ENCODE peak calls at places on chromosomes 12 and 14, in four cellular contexts. D is GM23338, A is K562, C is HL-60. T is an unnamed sample. For H3K27me3, the result is how much of the 10 kb centered on the place peaks cover.

GRCh38 chr14:105039458-105040205 is 18.7 kb upstream of the CDCA4 start:
- DNase-seq in D (no peak), C (no peak), A (no peak), T (no peak)

GRCh38 chr14:23174266-23174665 is 9.2 kb downstream of the SLC7A8 start:
- DNase-seq in A (no peak), D (no peak), C (no peak), T (peak)

GRCh38 chr14:99672506-99673327 is 11.4 kb upstream of the CYP46A1 start:
- DNase-seq in C (peak), D (peak), A (peak), T (no peak)

GRCh38 chr14:21346532-21347135 is 37.2 kb downstream of the SUPT16H start:
- DNase-seq in C (no peak), D (no peak), A (no peak), T (no peak)

GRCh38 chr14:84591827-84592540 is 938.0 kb upstream of the FLRT2 start:
- DNase-seq in C (no peak), A (no peak), D (no peak), T (no peak)

GRCh38 chr12:65891987-65892481 is 67.8 kb downstream of the HMGA2 start:
- DNase-seq in D (no peak), A (no peak), C (no peak), T (peak)

GRCh38 chr12:25434493-25434892 is 118.6 kb downstream of the LMNTD1 start:
- DNase-seq in C (no peak), A (no peak), D (peak), T (no peak)

GRCh38 chr12:55771736-55772135 is 28.8 kb downstream of the GDF11 start:
- DNase-seq in C (no peak), A (no peak), D (no peak), T (no peak)

GRCh38 chr12:3662516-3662915 is 90.4 kb downstream of the CRACR2A start:
- DNase-seq in A (no peak), C (peak), D (no peak), T (peak)

GRCh38 chr12:3117144-3117581 is 40.0 kb downstream of the TSPAN9 start:
- DNase-seq in D (no peak), A (no peak), C (no peak), T (no peak)

GRCh38 chr12:32535260-32535999 is 136.1 kb downstream of the FGD4 start:
- DNase-seq in A (no peak), C (no peak), D (peak), T (peak)

GRCh38 chr14:51395361-51395849 is 155.4 kb downstream of the TMX1 start:
- DNase-seq in D (peak), A (no peak), C (no peak), T (peak)

DNA sequence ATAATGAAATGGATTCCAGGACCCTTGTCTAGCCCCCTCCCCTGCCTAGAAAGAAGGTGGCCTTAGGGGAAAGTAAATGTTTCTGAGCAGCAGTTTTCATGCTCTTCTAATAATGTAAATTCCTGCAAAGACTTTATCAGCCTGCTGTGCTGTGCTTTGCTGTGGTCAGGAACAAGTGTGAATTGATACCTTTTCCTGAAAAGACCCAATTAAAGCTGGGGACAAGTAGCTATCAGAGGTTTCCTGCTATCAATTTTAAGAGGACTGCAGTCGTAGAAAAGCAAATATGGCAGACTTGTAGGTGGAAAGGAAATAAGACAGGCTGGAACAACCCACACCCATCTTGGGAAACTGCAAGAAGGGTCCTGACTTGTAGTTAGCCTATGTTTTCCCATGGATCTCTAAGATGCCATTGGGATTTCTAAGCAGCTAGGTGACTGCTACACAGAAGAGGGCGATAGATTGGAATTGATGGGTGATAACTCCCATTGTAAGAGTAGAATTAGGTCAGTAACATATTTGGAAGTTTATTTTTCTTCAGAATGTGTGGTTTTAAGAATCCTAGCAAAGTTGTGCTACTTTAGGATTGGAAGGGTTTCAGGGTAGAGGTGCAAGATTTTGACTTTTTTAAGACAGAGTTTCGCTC is 3.1 kb downstream of the DYNLL1 start:
- DNase-seq in A (no peak), D (peak), C (no peak), T (peak)
- H3K4me3 ChIP-seq in A (no peak), D (no peak), C (no peak), T (no peak)

GRCh38 chr12:52681551-52682380 is 1.6 kb upstream of the KRT1 start:
- DNase-seq in A (no peak), C (no peak), D (no peak), T (no peak)

GRCh38 chr12:52680363-52680762 is at the start of gene KRT1:
- DNase-seq in A (no peak), C (no peak), D (no peak), T (no peak)

GRCh38 chr12:52682381-52682660 is 2.1 kb upstream of the KRT1 start:
- DNase-seq in C (no peak), A (no peak), D (no peak), T (peak)

GRCh38 chr12:52677671-52678070 is 2.5 kb downstream of the KRT1 start:
- DNase-seq in A (no peak), C (no peak), D (no peak), T (no peak)

DNA sequence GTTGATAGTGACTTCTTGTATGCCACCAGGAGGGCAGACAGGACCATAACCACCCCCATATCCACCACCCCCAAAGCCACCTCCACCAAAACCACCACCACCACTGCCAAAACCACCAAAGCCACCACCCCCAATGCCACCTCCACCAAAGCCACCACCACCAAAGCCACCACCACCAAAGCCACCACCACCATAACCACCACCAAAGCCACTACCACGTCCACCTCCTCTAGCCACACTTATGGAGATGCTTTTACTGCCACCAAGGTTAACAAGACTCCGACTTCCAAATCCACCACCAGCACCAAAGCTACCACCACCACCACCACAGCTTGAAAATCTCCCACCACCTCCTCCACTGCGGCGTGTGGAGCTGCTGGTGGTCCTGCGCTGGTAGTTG is 332 bp downstream of the KRT1 start:
- DNase-seq in A (no peak), D (no peak), C (no peak), T (no peak)
- H3K27me3 ChIP-seq in A (under half), D (under half), C (under half), T (under half)

GRCh38 chr12:16884819-16885218 is 278.9 kb upstream of the LMO3 start:
- DNase-seq in C (no peak), D (no peak), A (no peak), T (no peak)

GRCh38 chr12:16881986-16882385 is 276.0 kb upstream of the LMO3 start:
- DNase-seq in A (no peak), C (no peak), D (no peak), T (no peak)

GRCh38 chr12:16884056-16884455 is 278.1 kb upstream of the LMO3 start:
- DNase-seq in A (no peak), D (no peak), C (no peak), T (peak)

GRCh38 chr12:16880864-16881285 is 274.9 kb upstream of the LMO3 start:
- DNase-seq in A (no peak), C (no peak), D (peak), T (no peak)
- H3K4me3 ChIP-seq in A (no peak), C (no peak), D (no peak), T (no peak)

GRCh38 chr12:6699259-6699988 is 1.2 kb downstream of the PIANP start:
- DNase-seq in D (no peak), A (no peak), C (no peak), T (no peak)

GRCh38 chr12:6700646-6701051 is at the start of gene PIANP:
- DNase-seq in D (peak), A (peak), C (no peak), T (no peak)

GRCh38 chr12:6701078-6701768 is 608 bp upstream of the PIANP start:
- DNase-seq in C (no peak), D (peak), A (no peak), T (no peak)

GRCh38 chr12:6699989-6700645 is 498 bp downstream of the PIANP start:
- DNase-seq in A (peak), D (peak), C (no peak), T (no peak)

GRCh38 chr12:6703631-6704030 is 3.0 kb upstream of the PIANP start:
- DNase-seq in D (peak), A (peak), C (no peak), T (no peak)
- H3K27me3 ChIP-seq in D (under half), A (under half), C (under half), T (under half)

GRCh38 chr12:122665349-122665748 is 37.8 kb downstream of the HCAR2 start:
- DNase-seq in A (no peak), C (no peak), D (no peak), T (no peak)
- H3K4me3 ChIP-seq in A (no peak), C (no peak), D (no peak), T (no peak)

GRCh38 chr14:35531960-35532747 is 1.8 kb upstream of the INSM2 start:
- DNase-seq in D (no peak), A (no peak), C (no peak), T (no peak)

GRCh38 chr14:35525695-35526094 is 8.3 kb upstream of the INSM2 start:
- DNase-seq in D (no peak), A (no peak), C (no peak), T (no peak)

GRCh38 chr14:35532783-35533356 is 1.1 kb upstream of the INSM2 start:
- DNase-seq in D (no peak), A (no peak), C (no peak), T (peak)

GRCh38 chr14:35526962-35527361 is 7.0 kb upstream of the INSM2 start:
- DNase-seq in D (no peak), C (no peak), A (no peak), T (no peak)
- H3K27me3 ChIP-seq in D (under half), C (under half), A (under half), T (under half)

DNA sequence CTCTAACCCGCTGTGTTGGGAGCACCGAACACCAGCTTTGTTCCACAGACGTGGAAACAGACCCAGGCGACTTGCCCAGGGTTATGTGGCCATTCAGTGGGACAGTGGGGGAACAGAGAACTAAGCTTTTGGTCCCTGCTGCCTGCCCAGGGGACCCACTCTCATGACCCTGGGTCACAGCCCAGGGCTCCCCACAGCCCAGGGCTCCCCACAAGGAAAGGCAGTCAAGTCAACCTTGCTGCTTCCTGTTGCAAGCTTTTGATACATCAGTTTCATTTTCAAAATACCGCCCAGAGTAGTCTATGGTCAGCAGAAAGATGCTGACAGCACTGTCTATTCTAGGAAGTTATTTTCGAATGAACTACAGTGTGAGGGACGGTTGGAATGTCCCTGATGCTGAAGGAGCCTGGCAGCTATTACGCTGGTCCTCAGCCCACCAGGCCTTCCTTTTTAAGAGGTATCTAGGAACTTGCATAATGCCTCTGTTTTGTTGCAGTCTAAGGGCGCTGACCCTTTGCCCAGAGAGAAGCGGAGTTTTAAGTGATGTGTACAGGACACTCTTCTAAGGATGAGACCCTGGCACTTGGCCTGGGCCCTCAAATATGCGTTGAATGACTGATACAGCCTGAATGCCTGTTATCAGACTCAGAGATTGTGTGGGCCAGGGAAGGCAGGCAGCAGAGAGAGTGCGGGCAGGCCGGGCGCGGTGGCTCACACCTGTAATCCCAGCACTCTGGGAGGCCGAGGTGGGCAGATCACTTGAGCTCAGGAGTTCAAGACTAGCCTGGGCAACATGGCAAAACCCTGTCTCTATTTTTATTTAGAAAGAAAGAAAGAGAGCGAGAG is 12.6 kb upstream of the TTC7B start:
- DNase-seq in A (no peak), C (peak), D (no peak), T (no peak)
- H3K4me3 ChIP-seq in A (no peak), C (no peak), D (peak), T (no peak)

DNA sequence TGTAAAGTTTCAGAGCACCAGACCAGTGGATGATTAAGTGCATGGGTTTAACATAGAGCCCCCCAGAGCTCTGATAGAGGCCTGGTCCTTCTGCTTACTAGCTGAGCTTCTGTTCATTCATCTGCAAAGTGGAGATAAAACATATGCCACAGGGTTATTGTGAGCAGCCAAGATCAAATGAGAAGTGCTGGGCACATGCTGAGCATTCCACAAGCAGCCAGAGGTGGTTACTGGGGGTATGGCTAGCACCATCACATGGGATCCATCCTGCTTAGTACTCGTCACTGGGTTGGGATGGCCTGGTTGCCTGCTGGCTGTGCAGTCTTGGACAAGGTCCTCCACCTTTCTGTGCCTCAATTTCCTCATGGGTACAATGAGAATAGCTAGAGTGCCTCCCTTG is 18.0 kb upstream of the SMUG1 start:
- DNase-seq in C (no peak), D (no peak), A (no peak), T (no peak)
- H3K27me3 ChIP-seq in C (under half), D (half or more), A (under half), T (under half)